ENCODE peak calls at places on chromosome 22, in eight cellular contexts. L is CD8-positive, alpha-beta T cell; V is PC-3; U is CD4-positive, alpha-beta memory T cell; J is neuronal stem cell; Z is transverse colon; S is CD8-positive, alpha-beta memory T cell; E is IMR-90. A is an unnamed sample.

GRCh38 chr22:24410110-24410856 is 17.1 kb upstream of the ADORA2A start:
- DNase-seq in L (peak; percentile 59), V (no peak), U (no peak), J (no peak), Z (no peak), S (peak; percentile 58), E (peak; percentile 58), A (no peak)

GRCh38 chr22:46826438-46826837 is 64.0 kb downstream of the TBC1D22A start:
- DNase-seq in L (no peak), V (no peak), U (no peak), J (no peak), Z (no peak), S (no peak), E (no peak), A (no peak)

GRCh38 chr22:39536711-39537110 is 4.2 kb upstream of the RPS19BP1 start:
- DNase-seq in L (no peak), V (no peak), U (no peak), J (no peak), Z (no peak), S (no peak), E (no peak), A (no peak)

GRCh38 chr22:25930710-25931353 is 188.8 kb downstream of the MYO18B start:
- DNase-seq in L (no peak), V (no peak), U (no peak), J (no peak), Z (no peak), S (no peak), E (no peak), A (no peak)

GRCh38 chr22:50236731-50237409 is 8.0 kb downstream of the TUBGCP6 start:
- DNase-seq in L (no peak), V (peak; percentile 33), U (no peak), J (no peak), Z (no peak), S (no peak), E (peak; percentile 17), A (peak; percentile 34)

GRCh38 chr22:50728523-50728931 is 9.5 kb upstream of the ACR start:
- DNase-seq in L (no peak), V (no peak), U (no peak), J (no peak), Z (no peak), S (no peak), E (no peak), A (no peak)

GRCh38 chr22:21682385-21683175 is 16.8 kb downstream of the PPIL2 start:
- DNase-seq in L (no peak), V (no peak), U (no peak), J (no peak), Z (no peak), S (no peak), E (no peak), A (no peak)

GRCh38 chr22:26811717-26811992 is 154.3 kb downstream of the MIAT start:
- DNase-seq in L (no peak), V (no peak), U (no peak), J (no peak), Z (no peak), S (no peak), E (no peak), A (no peak)

GRCh38 chr22:46576556-46577351 is 39.3 kb upstream of the CELSR1 start:
- DNase-seq in L (peak; percentile 77), V (peak; percentile 43), U (peak; percentile 64), J (peak; percentile 55), Z (peak; percentile 66), S (peak; percentile 67), E (peak; percentile 35), A (peak; percentile 60)

GRCh38 chr22:49481651-49482399 is 345.8 kb downstream of the BRD1 start:
- DNase-seq in L (no peak), V (peak; percentile 10), U (no peak), J (no peak), Z (no peak), S (no peak), E (no peak), A (no peak)

GRCh38 chr22:32823024-32823730 is 21.7 kb downstream of the TIMP3 start:
- DNase-seq in L (no peak), V (peak; percentile 29), U (no peak), J (no peak), Z (peak; percentile 45), S (no peak), E (peak; percentile 44), A (peak; percentile 49)

GRCh38 chr22:26170112-26170492 is 840 bp downstream of the SEZ6L start:
- DNase-seq in L (no peak), V (no peak), U (no peak), J (no peak), Z (no peak), S (no peak), E (no peak), A (no peak)

GRCh38 chr22:25183959-25184619 is 15.6 kb upstream of the CRYBB3 start:
- DNase-seq in L (no peak), V (no peak), U (no peak), J (no peak), Z (no peak), S (no peak), E (no peak), A (no peak)

GRCh38 chr22:47371263-47372090 is 609.0 kb downstream of the TBC1D22A start:
- DNase-seq in L (peak; percentile 27), V (no peak), U (no peak), J (no peak), Z (no peak), S (no peak), E (no peak), A (no peak)

GRCh38 chr22:37484115-37485005 is 1.8 kb downstream of the MFNG start:
- DNase-seq in L (peak; percentile 91), V (no peak), U (peak; percentile 85), J (no peak), Z (peak; percentile 83), S (peak; percentile 81), E (no peak), A (peak; percentile 57)
- H3K4me1 ChIP-seq in L (peaks cover 62% of the 10 kb centered on the region), V (peaks cover 3% of the 10 kb centered on the region), U (peaks cover 68% of the 10 kb centered on the region), J (peaks cover 25% of the 10 kb centered on the region), Z (peaks cover 17% of the 10 kb centered on the region), S (peaks cover 63% of the 10 kb centered on the region), E (peaks cover 11% of the 10 kb centered on the region), A (no peaks in the 10 kb centered on the region)

DNA sequence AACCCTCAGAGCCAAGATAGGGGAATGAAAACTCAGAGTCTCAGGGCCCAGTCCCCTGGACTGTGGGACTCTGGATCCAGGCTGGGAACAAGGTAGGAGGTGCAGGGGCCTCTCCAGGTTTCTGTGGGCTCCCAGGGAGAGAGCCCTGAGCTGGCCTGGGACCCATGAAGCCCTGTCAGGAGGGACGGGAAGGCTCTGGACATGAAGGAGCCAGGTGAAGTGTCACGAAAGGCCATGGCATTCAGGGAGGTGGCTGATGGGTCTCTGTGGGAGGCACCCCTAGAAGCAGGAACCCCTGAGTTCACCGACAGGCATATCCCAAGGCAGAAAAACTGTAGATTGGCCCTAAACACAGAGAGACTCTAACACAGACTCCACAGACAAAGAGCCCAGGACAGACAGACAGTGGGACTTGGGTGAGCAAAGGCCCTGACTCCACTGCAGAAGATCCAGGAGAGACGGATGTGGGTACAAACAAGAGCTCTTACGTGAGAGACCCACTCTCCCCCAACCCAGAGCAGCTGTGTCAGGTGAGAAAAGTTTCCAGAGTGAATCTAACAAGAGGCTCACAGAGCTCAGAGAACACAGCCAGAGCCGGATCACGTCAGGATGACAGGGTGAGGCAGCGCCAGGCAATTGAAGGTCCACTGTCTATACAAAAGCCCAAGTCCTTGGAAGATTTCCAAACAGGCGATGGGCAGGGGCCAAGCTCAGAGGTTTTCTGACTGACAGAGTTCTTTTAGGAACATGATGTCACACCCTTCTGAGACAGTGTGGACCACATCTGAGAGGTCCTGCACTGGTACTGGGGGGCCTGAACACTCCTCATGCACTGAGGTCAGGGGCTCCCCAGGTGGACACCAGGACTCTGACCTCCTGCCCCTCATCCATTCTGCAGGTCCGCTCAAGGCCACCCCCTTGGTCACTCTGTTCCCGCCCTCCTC is 27.4 kb downstream of the IGLL5 start:
- DNase-seq in L (no peak), V (no peak), U (no peak), J (no peak), Z (no peak), S (no peak), E (no peak), A (no peak)
- H3K27ac ChIP-seq in L (no peak overlapping the region), V (no peak overlapping the region), U (no peak overlapping the region), J (no peak overlapping the region), Z (no peak overlapping the region), S (no peak overlapping the region), E (no peak overlapping the region), A (no peak overlapping the region)

DNA sequence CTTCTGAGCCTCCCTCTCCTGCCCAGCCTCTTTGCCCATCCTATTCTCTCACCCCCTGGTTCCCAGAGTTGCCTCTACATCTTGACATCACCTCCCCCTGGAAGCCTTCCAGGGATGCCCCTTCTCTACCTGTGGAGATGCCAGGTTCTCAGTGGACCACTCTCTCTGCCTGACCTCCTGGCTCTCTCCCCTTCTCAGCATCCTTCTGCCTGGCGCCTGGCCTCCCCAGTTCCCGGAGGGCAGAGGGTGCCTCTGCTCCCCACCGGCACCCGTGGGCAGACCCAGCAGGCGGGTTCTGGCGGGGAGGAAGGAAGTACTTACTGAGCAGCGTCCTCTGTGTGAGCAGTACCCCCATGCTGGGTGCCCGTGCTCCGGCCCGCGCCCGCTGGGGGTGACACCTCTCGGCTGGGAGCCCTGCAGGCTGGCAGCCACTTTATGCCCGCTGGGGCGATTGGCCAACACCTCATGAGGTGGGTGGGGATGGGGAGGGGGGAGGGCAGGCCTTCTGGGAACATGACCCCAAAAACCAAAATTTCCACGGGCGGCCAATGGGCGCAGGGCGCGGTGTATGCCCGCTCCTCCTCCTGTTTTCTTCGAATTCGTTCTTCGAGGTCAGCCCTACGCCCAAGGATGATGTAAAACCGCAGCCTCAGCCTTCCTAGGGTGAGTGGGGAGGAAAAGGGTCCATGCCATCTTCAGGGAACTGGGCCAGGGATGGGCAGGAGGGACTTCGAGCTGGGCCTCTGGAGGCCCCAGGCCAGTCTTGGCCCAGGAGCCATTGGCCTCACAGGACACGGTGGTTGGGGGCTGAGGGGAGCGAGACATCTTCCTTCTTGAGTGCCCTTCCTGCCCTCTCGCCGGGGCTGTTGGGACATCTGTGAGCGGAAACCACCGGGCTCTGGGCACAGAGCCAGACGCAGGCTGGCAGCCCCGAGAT is at the start of gene OSM:
- DNase-seq in L (peak; percentile 82), V (no peak), U (peak; percentile 78), J (no peak), Z (peak; percentile 74), S (peak; percentile 78), E (no peak), A (no peak)
- H3K4me3 ChIP-seq in L (peak within 1 kb of the TSS; percentile 86), V (no peak within 1 kb of the TSS), U (peak within 1 kb of the TSS; percentile 96), J (no peak within 1 kb of the TSS), Z (no peak within 1 kb of the TSS), S (peak within 1 kb of the TSS; percentile 75), E (no peak within 1 kb of the TSS), A (peak within 1 kb of the TSS; percentile 39)

GRCh38 chr22:19941365-19942070 is at the start of the genes COMT and TXNRD2:
- DNase-seq in L (peak; percentile 85), V (peak; percentile 57), U (peak; percentile 70), J (no peak), Z (peak; percentile 78), S (peak; percentile 67), E (peak; percentile 57), A (peak; percentile 66)

GRCh38 chr22:19940536-19941364 is 822 bp upstream of the COMT start:
- DNase-seq in L (no peak), V (no peak), U (no peak), J (no peak), Z (no peak), S (no peak), E (no peak), A (no peak)

GRCh38 chr22:19942886-19943664 is 1.5 kb upstream of the TXNRD2 start:
- DNase-seq in L (no peak), V (peak; percentile 28), U (no peak), J (no peak), Z (no peak), S (no peak), E (peak; percentile 94), A (no peak)

GRCh38 chr22:19942071-19942885 is 660 bp upstream of the TXNRD2 start:
- DNase-seq in L (no peak), V (no peak), U (no peak), J (no peak), Z (no peak), S (no peak), E (peak; percentile 69), A (no peak)

GRCh38 chr22:19943665-19944026 is 2.0 kb upstream of the TXNRD2 start:
- DNase-seq in L (no peak), V (no peak), U (no peak), J (no peak), Z (no peak), S (no peak), E (peak; percentile 76), A (no peak)
- H3K4me1 ChIP-seq in L (peaks cover 33% of the 10 kb centered on the region), V (peaks cover 23% of the 10 kb centered on the region), U (peaks cover 39% of the 10 kb centered on the region), J (peaks cover 11% of the 10 kb centered on the region), Z (peaks cover 30% of the 10 kb centered on the region), S (peaks cover 37% of the 10 kb centered on the region), E (peaks cover 26% of the 10 kb centered on the region), A (peaks cover 16% of the 10 kb centered on the region)